ENCODE peak calls at places on chromosomes 2 and 18, in eight cellular contexts. S, I, B, J, P, A, Y and Z are unnamed samples.

GRCh38 chr18:58321986-58322385 is 278.0 kb downstream of the NEDD4L start:
- DNase-seq in S (peak), I (peak), B (peak), J (peak), P (peak), A (peak), Y (peak), Z (peak)

GRCh38 chr18:7273301-7273911 is 42.5 kb downstream of the LRRC30 start:
- DNase-seq in S (no peak), I (no peak), B (peak), J (peak), P (peak), A (no peak), Y (no peak), Z (no peak)

GRCh38 chr18:6521804-6522418 is 107.2 kb upstream of the L3MBTL4 start:
- DNase-seq in S (peak), I (no peak), B (peak), J (peak), P (peak), A (peak), Y (no peak), Z (peak)

GRCh38 chr2:9972621-9973445 is 21.3 kb downstream of the GRHL1 start:
- DNase-seq in S (no peak), I (no peak), B (peak), J (peak), P (peak), A (no peak), Y (no peak), Z (no peak)

GRCh38 chr2:10538224-10538894 is 90.2 kb upstream of the ODC1 start:
- DNase-seq in S (no peak), I (no peak), B (no peak), J (peak), P (peak), A (no peak), Y (no peak), Z (no peak)

GRCh38 chr2:219252084-219252483 is 959 bp upstream of the TUBA4B start:
- DNase-seq in S (no peak), I (no peak), B (no peak), J (peak), P (no peak), A (no peak), Y (no peak), Z (peak)

GRCh38 chr18:46071894-46072867 is at the start of gene PSTPIP2:
- DNase-seq in S (no peak), I (peak), B (peak), J (peak), P (peak), A (no peak), Y (peak), Z (peak)

GRCh38 chr18:21450913-21451312 is 149.6 kb downstream of the ESCO1 start:
- DNase-seq in S (no peak), I (no peak), B (no peak), J (no peak), P (no peak), A (no peak), Y (no peak), Z (no peak)

GRCh38 chr2:240956161-240956934 is 42.1 kb upstream of the SNED1 start:
- DNase-seq in S (no peak), I (no peak), B (no peak), J (no peak), P (peak), A (no peak), Y (no peak), Z (no peak)

GRCh38 chr2:234368861-234369261 is 128.0 kb downstream of the ARL4C start:
- DNase-seq in S (no peak), I (peak), B (peak), J (peak), P (peak), A (peak), Y (no peak), Z (peak)

GRCh38 chr2:131413148-131413747 is 49.3 kb upstream of the RAB6D start:
- DNase-seq in S (peak), I (no peak), B (no peak), J (peak), P (peak), A (peak), Y (peak), Z (peak)

GRCh38 chr2:236811062-236811656 is 241.5 kb downstream of the ACKR3 start:
- DNase-seq in S (no peak), I (no peak), B (no peak), J (no peak), P (no peak), A (no peak), Y (no peak), Z (no peak)

GRCh38 chr2:228614741-228615140 is 433.3 kb upstream of the SPHKAP start:
- DNase-seq in S (no peak), I (no peak), B (no peak), J (no peak), P (no peak), A (no peak), Y (no peak), Z (no peak)

GRCh38 chr18:34121157-34121807 is 103.4 kb downstream of the NOL4 start:
- DNase-seq in S (no peak), I (no peak), B (no peak), J (peak), P (peak), A (no peak), Y (no peak), Z (no peak)

GRCh38 chr2:11446733-11447248 is 19.2 kb downstream of the E2F6 start:
- DNase-seq in S (peak), I (peak), B (peak), J (peak), P (peak), A (peak), Y (peak), Z (peak)